ENCODE peak calls at places on chromosomes 6 and 20, in six cellular contexts. C is aorta, Z is lower lobe of right lung, N is adrenal gland, Y is psoas muscle, F is GM23248. I is an unnamed sample.
A peak's percentile ranks its signal among the peaks of the same experiment; 100 is the strongest.

GRCh38 chr6:41964201-41964887 is 22.7 kb upstream of the CCND3 start:
- DNase-seq in C (no peak), Z (no peak), N (no peak), Y (no peak), F (no peak), I (no peak)

GRCh38 chr6:15623282-15624116 is 39.3 kb downstream of the DTNBP1 start:
- DNase-seq in C (no peak), Z (no peak), N (no peak), Y (no peak), F (peak; percentile 53), I (no peak)

GRCh38 chr20:23049933-23050838 is 714 bp upstream of the THBD start:
- DNase-seq in C (peak; percentile 77), Z (peak; percentile 81), N (peak; percentile 47), Y (peak; percentile 87), F (peak; percentile 68), I (no peak)

GRCh38 chr6:170450946-170451761 is 102.0 kb downstream of the PSMB1 start:
- DNase-seq in C (no peak), Z (no peak), N (no peak), Y (no peak), F (no peak), I (no peak)

GRCh38 chr6:147738089-147738488 is 229.6 kb downstream of the SAMD5 start:
- DNase-seq in C (no peak), Z (no peak), N (no peak), Y (no peak), F (no peak), I (no peak)

GRCh38 chr6:90286884-90287488 is 9.7 kb downstream of the BACH2 start:
- DNase-seq in C (no peak), Z (no peak), N (no peak), Y (no peak), F (peak; percentile 31), I (peak; percentile 47)

GRCh38 chr20:23019403-23019802 is 15.7 kb upstream of the SSTR4 start:
- DNase-seq in C (no peak), Z (no peak), N (no peak), Y (no peak), F (no peak), I (no peak)

GRCh38 chr20:36786663-36787062 is 13.1 kb upstream of the DSN1 start:
- DNase-seq in C (no peak), Z (no peak), N (no peak), Y (no peak), F (no peak), I (no peak)

GRCh38 chr6:1379026-1379809 is 10.2 kb upstream of the FOXF2 start:
- DNase-seq in C (no peak), Z (no peak), N (no peak), Y (peak; percentile 49), F (no peak), I (no peak)

GRCh38 chr20:40703981-40704530 is 15.0 kb upstream of the MAFB start:
- DNase-seq in C (no peak), Z (no peak), N (no peak), Y (no peak), F (no peak), I (no peak)

GRCh38 chr6:7725849-7726415 is at the start of gene BMP6:
- DNase-seq in C (peak; percentile 86), Z (peak; percentile 93), N (peak; percentile 89), Y (peak; percentile 92), F (peak; percentile 96), I (peak; percentile 39)

GRCh38 chr6:121499666-121500065 is 64.2 kb downstream of the GJA1 start:
- DNase-seq in C (no peak), Z (no peak), N (no peak), Y (no peak), F (no peak), I (no peak)

GRCh38 chr6:167398214-167399050 is 73.5 kb downstream of the TTLL2 start:
- DNase-seq in C (no peak), Z (no peak), N (no peak), Y (no peak), F (no peak), I (no peak)

GRCh38 chr20:38726849-38727601 is 2.7 kb downstream of the SLC32A1 start:
- DNase-seq in C (no peak), Z (no peak), N (no peak), Y (no peak), F (peak; percentile 46), I (peak; percentile 24)

GRCh38 chr20:19482726-19483125 is 270.3 kb downstream of the SLC24A3 start:
- DNase-seq in C (no peak), Z (no peak), N (no peak), Y (no peak), F (no peak), I (no peak)

GRCh38 chr20:1899169-1899525 is 3.9 kb downstream of the SIRPA start:
- DNase-seq in C (no peak), Z (no peak), N (no peak), Y (no peak), F (no peak), I (no peak)
- H3K9me3 ChIP-seq in C (no peaks in the 10 kb centered on the region), Z (no peaks in the 10 kb centered on the region), N (no peaks in the 10 kb centered on the region), Y (no peaks in the 10 kb centered on the region), F (no peaks in the 10 kb centered on the region), I (no peaks in the 10 kb centered on the region)

DNA sequence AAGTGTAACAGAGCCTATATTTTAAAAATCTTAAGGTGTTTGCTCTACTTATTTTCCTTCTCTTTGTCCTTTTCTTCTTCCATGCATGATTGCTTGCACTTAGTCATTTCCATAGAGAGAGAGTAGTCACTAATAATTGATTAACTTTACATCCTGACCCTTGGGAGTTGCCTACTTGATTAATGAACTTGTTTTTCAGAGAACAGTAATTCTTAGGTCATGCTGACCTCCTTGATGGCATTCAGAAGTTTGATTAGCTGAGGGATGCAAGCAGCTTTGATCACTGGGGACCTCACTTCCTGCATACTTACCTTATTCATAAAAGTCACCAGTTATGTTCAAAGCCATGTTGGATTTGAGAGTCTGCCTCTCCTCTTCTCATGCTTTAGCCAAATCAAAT is 715.7 kb upstream of the ID4 start:
- DNase-seq in C (no peak), Z (no peak), N (no peak), Y (no peak), F (no peak), I (no peak)
- H3K9me3 ChIP-seq in C (no peaks in the 10 kb centered on the region), Z (peaks cover 4% of the 10 kb centered on the region), N (no peaks in the 10 kb centered on the region), Y (no peaks in the 10 kb centered on the region), F (no peaks in the 10 kb centered on the region), I (no peaks in the 10 kb centered on the region)

GRCh38 chr20:43911066-43911465 is 3.6 kb upstream of the TOX2 start:
- DNase-seq in C (no peak), Z (no peak), N (no peak), Y (no peak), F (peak; percentile 79), I (no peak)

GRCh38 chr20:43910564-43910963 is 4.1 kb upstream of the TOX2 start:
- DNase-seq in C (no peak), Z (no peak), N (no peak), Y (no peak), F (no peak), I (no peak)

GRCh38 chr20:43909720-43910119 is 4.9 kb upstream of the TOX2 start:
- DNase-seq in C (no peak), Z (no peak), N (no peak), Y (no peak), F (no peak), I (no peak)

GRCh38 chr20:43906505-43907034 is 8.1 kb upstream of the TOX2 start:
- DNase-seq in C (no peak), Z (no peak), N (no peak), Y (no peak), F (no peak), I (no peak)

DNA sequence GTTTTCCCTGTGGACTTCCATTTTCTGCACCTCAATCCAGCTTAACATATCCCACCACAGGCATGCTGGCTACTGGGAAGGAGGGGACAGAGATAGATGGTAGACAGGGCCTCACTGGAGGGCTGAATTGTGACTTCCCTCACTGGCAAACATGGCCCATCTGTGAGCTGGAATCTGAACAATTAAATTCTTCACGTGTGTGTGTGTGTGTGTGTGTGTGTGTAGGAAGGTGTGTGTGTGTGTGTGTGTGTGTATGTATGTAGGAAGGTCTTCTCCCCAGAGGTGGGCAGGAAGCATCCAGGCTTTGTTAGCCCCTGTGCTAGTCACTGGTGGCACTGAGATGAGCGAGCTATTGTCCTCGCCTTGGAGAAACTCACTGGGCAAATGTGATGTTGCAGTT is 5.4 kb upstream of the TOX2 start:
- DNase-seq in C (no peak), Z (no peak), N (no peak), Y (no peak), F (no peak), I (no peak)
- H3K9me3 ChIP-seq in C (peaks cover 4% of the 10 kb centered on the region), Z (peaks cover 30% of the 10 kb centered on the region), N (no peaks in the 10 kb centered on the region), Y (peaks cover 27% of the 10 kb centered on the region), F (no peaks in the 10 kb centered on the region), I (peaks cover 4% of the 10 kb centered on the region)

GRCh38 chr20:59664389-59665055 is 60.2 kb downstream of the PHACTR3 start:
- DNase-seq in C (no peak), Z (no peak), N (no peak), Y (no peak), F (no peak), I (no peak)

GRCh38 chr20:59663513-59663890 is 59.2 kb downstream of the PHACTR3 start:
- DNase-seq in C (no peak), Z (no peak), N (no peak), Y (no peak), F (no peak), I (no peak)

GRCh38 chr20:59661621-59662020 is 57.3 kb downstream of the PHACTR3 start:
- DNase-seq in C (no peak), Z (no peak), N (no peak), Y (no peak), F (no peak), I (no peak)

GRCh38 chr20:59662161-59662560 is 57.8 kb downstream of the PHACTR3 start:
- DNase-seq in C (no peak), Z (no peak), N (no peak), Y (no peak), F (no peak), I (no peak)

DNA sequence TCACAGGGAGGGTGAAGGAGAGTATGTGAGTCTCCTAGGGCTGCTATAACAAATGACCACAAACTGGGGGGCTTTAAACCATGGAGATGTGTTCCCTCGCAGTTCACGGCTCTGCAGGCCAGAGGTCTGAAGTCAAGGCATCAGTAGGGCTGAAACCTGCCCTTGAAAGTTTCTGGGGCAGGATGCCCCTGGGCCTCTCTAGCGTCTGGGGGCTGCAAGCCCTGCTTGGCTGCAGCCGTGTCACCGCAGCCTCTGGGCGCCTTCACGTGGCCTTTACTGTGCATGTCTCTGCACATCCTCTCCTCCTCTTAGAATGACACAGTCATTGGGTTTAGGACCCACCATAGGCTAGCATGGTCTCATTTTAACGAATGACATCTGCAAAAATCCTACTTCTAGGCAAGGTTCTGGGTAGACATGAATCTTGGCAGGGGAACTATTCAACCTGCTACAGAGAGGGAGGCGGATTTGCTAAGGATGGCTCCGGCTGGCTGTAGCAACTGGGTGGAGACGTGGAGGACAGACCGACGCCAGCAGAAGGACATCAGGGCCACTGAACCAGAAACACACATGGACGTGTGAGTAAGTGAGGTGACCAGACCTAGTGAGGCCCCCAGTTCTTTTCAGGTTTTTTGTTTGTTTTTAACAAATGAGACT is 58.6 kb downstream of the PHACTR3 start:
- DNase-seq in C (no peak), Z (no peak), N (no peak), Y (no peak), F (no peak), I (no peak)
- H3K9me3 ChIP-seq in C (peaks cover 1% of the 10 kb centered on the region), Z (peaks cover 10% of the 10 kb centered on the region), N (no peaks in the 10 kb centered on the region), Y (peaks cover 9% of the 10 kb centered on the region), F (no peaks in the 10 kb centered on the region), I (no peaks in the 10 kb centered on the region)